ENCODE peak calls at places on chromosomes 3 and 15, in nine cellular contexts. One of them, this sample, is unnamed.

GRCh38 chr3:37935290-37935668 is 55.3 kb upstream of the VILL start:
- DNase-seq in left lung: no peak
- DNase-seq in thoracic aorta: no peak
- DNase-seq in Caki2: peak
- DNase-seq in WTC11: no peak
- DNase-seq in NAMALWA: no peak
- DNase-seq in foreskin fibroblast: peak
- DNase-seq in stimulated activated CD4-positive, alpha-beta T cell treated with anti-CD3 and anti-CD28 coated beads, Interleukin-4, amount 100 ng/mL, for 4 hours: no peak
- DNase-seq in memory B cell: no peak
- DNase-seq in this sample: no peak

GRCh38 chr3:64365877-64366276 is 140.6 kb upstream of the PRICKLE2 start:
- DNase-seq in NAMALWA: no peak
- DNase-seq in Caki2: no peak
- DNase-seq in thoracic aorta: no peak
- DNase-seq in left lung: no peak
- DNase-seq in WTC11: no peak
- DNase-seq in memory B cell: no peak
- DNase-seq in stimulated activated CD4-positive, alpha-beta T cell treated with anti-CD3 and anti-CD28 coated beads, Interleukin-4, amount 100 ng/mL, for 4 hours: no peak
- DNase-seq in foreskin fibroblast: no peak
- DNase-seq in this sample: no peak

GRCh38 chr3:73656241-73656890 is 31.6 kb upstream of the PDZRN3 start:
- DNase-seq in Caki2: no peak
- DNase-seq in WTC11: no peak
- DNase-seq in thoracic aorta: no peak
- DNase-seq in left lung: no peak
- DNase-seq in foreskin fibroblast: no peak
- DNase-seq in NAMALWA: no peak
- DNase-seq in memory B cell: no peak
- DNase-seq in stimulated activated CD4-positive, alpha-beta T cell treated with anti-CD3 and anti-CD28 coated beads, Interleukin-4, amount 100 ng/mL, for 4 hours: no peak
- DNase-seq in this sample: no peak

GRCh38 chr15:40282870-40283614 is at the start of gene ANKRD63:
- DNase-seq in WTC11: no peak
- DNase-seq in foreskin fibroblast: no peak
- DNase-seq in Caki2: no peak
- DNase-seq in NAMALWA: no peak
- DNase-seq in left lung: no peak
- DNase-seq in memory B cell: peak
- DNase-seq in thoracic aorta: no peak
- DNase-seq in stimulated activated CD4-positive, alpha-beta T cell treated with anti-CD3 and anti-CD28 coated beads, Interleukin-4, amount 100 ng/mL, for 4 hours: peak
- DNase-seq in this sample: no peak

GRCh38 chr3:59985643-59986200 is 935.9 kb upstream of the CFAP20DC start:
- DNase-seq in Caki2: no peak
- DNase-seq in WTC11: no peak
- DNase-seq in stimulated activated CD4-positive, alpha-beta T cell treated with anti-CD3 and anti-CD28 coated beads, Interleukin-4, amount 100 ng/mL, for 4 hours: no peak
- DNase-seq in memory B cell: no peak
- DNase-seq in thoracic aorta: no peak
- DNase-seq in foreskin fibroblast: no peak
- DNase-seq in left lung: no peak
- DNase-seq in NAMALWA: peak
- DNase-seq in this sample: no peak

GRCh38 chr3:170780955-170781354 is 89.0 kb downstream of the RPL22L1 start:
- DNase-seq in stimulated activated CD4-positive, alpha-beta T cell treated with anti-CD3 and anti-CD28 coated beads, Interleukin-4, amount 100 ng/mL, for 4 hours: no peak
- DNase-seq in WTC11: no peak
- DNase-seq in foreskin fibroblast: peak
- DNase-seq in left lung: no peak
- DNase-seq in NAMALWA: no peak
- DNase-seq in memory B cell: no peak
- DNase-seq in thoracic aorta: no peak
- DNase-seq in Caki2: no peak
- DNase-seq in this sample: no peak

GRCh38 chr3:13085081-13085845 is 12.0 kb upstream of the IQSEC1 start:
- DNase-seq in foreskin fibroblast: no peak
- DNase-seq in Caki2: no peak
- DNase-seq in left lung: no peak
- DNase-seq in NAMALWA: peak
- DNase-seq in thoracic aorta: no peak
- DNase-seq in WTC11: no peak
- DNase-seq in memory B cell: no peak
- DNase-seq in stimulated activated CD4-positive, alpha-beta T cell treated with anti-CD3 and anti-CD28 coated beads, Interleukin-4, amount 100 ng/mL, for 4 hours: no peak
- DNase-seq in this sample: no peak

GRCh38 chr15:45183001-45183400 is 4.8 kb downstream of the SHF start:
- DNase-seq in left lung: no peak
- DNase-seq in foreskin fibroblast: no peak
- DNase-seq in memory B cell: no peak
- DNase-seq in Caki2: no peak
- DNase-seq in NAMALWA: no peak
- DNase-seq in WTC11: no peak
- DNase-seq in thoracic aorta: no peak
- DNase-seq in stimulated activated CD4-positive, alpha-beta T cell treated with anti-CD3 and anti-CD28 coated beads, Interleukin-4, amount 100 ng/mL, for 4 hours: no peak
- DNase-seq in this sample: no peak

GRCh38 chr15:27412413-27412812 is 441.4 kb downstream of the GABRG3 start:
- DNase-seq in foreskin fibroblast: no peak
- DNase-seq in WTC11: peak
- DNase-seq in thoracic aorta: no peak
- DNase-seq in memory B cell: no peak
- DNase-seq in Caki2: no peak
- DNase-seq in NAMALWA: no peak
- DNase-seq in stimulated activated CD4-positive, alpha-beta T cell treated with anti-CD3 and anti-CD28 coated beads, Interleukin-4, amount 100 ng/mL, for 4 hours: no peak
- DNase-seq in left lung: no peak
- DNase-seq in this sample: no peak